ENCODE peak calls at places on chromosome 21, in five cellular contexts. C is trophoblast cell, I is Caki2, N is iPS-NIHi11, T is NCI-H510A treated with DMSO at 0.1 percent for 48 hours. J is an unnamed sample.
A peak's percentile ranks its signal among the peaks of the same experiment; 100 is the strongest.

GRCh38 chr21:22019766-22020165 is 1021.6 kb downstream of the NCAM2 start:
- DNase-seq in C (no peak), T (no peak), N (no peak), I (no peak), J (no peak)

GRCh38 chr21:42310411-42311001 is 4.7 kb downstream of the TFF3 start:
- DNase-seq in C (no peak), I (no peak), N (no peak), T (no peak), J (no peak)

GRCh38 chr21:45856940-45857339 is 124.6 kb upstream of the COL6A1 start:
- DNase-seq in I (no peak), C (no peak), T (no peak), N (no peak), J (no peak)

GRCh38 chr21:35037384-35038105 is 11.6 kb downstream of the RUNX1 start:
- DNase-seq in C (no peak), T (no peak), N (no peak), I (no peak), J (no peak)

GRCh38 chr21:29133796-29134195 is 3.4 kb downstream of the MAP3K7CL start:
- DNase-seq in T (no peak), C (peak; percentile 15), I (peak; percentile 26), N (no peak), J (no peak)

GRCh38 chr21:15406791-15407190 is 323.0 kb upstream of the USP25 start:
- DNase-seq in N (no peak), C (no peak), I (no peak), T (no peak), J (no peak)

GRCh38 chr21:43634618-43635017 is 24.7 kb downstream of the HSF2BP start:
- DNase-seq in N (no peak), T (no peak), C (no peak), I (peak; percentile 21), J (no peak)

GRCh38 chr21:46151261-46151988 is 4.0 kb downstream of the FTCD start:
- DNase-seq in I (no peak), C (no peak), N (no peak), T (no peak), J (no peak)

GRCh38 chr21:14418920-14419319 is 36.0 kb upstream of the HSPA13 start:
- DNase-seq in C (no peak), N (no peak), T (no peak), I (no peak), J (no peak)

GRCh38 chr21:36773995-36774394 is 75.1 kb downstream of the SIM2 start:
- DNase-seq in C (no peak), T (no peak), N (no peak), I (no peak), J (no peak)

GRCh38 chr21:40472026-40472425 is 374.9 kb downstream of the DSCAM start:
- DNase-seq in I (no peak), C (no peak), T (no peak), N (no peak), J (no peak)

GRCh38 chr21:37868896-37869295 is 47.4 kb downstream of the KCNJ6 start:
- DNase-seq in T (no peak), C (peak; percentile 70), N (no peak), I (no peak), J (no peak)

GRCh38 chr21:32322103-32322502 is 23.4 kb downstream of the MRAP start:
- DNase-seq in T (no peak), N (no peak), I (peak; percentile 10), C (no peak), J (no peak)

GRCh38 chr21:46139686-46140085 is 15.7 kb downstream of the FTCD start:
- DNase-seq in T (no peak), I (no peak), C (no peak), N (no peak), J (no peak)

GRCh38 chr21:43609501-43610340 is 49.6 kb downstream of the HSF2BP start:
- DNase-seq in T (peak; percentile 89), C (no peak), I (peak; percentile 77), N (peak; percentile 39), J (peak; percentile 68)

GRCh38 chr21:43667191-43667904 is 8.0 kb downstream of the RRP1B start:
- DNase-seq in T (no peak), C (no peak), I (no peak), N (no peak), J (no peak)

GRCh38 chr21:15062566-15062965 is 2.2 kb downstream of the NRIP1 start:
- DNase-seq in N (no peak), C (no peak), T (no peak), I (peak; percentile 59), J (no peak)

GRCh38 chr21:39660596-39660995 is 47.9 kb downstream of the B3GALT5 start:
- DNase-seq in N (no peak), I (peak; percentile 82), T (no peak), C (no peak), J (peak; percentile 79)

GRCh38 chr21:31444061-31444460 is 100.0 kb upstream of the TIAM1 start:
- DNase-seq in I (no peak), C (no peak), N (no peak), T (no peak), J (peak; percentile 19)